ENCODE peak calls at places on chromosomes 11 and 22, in six cellular contexts. One of them, this sample, is unnamed.

GRCh38 chr11:82960779-82961143 is 59.2 kb downstream of the DDIAS start:
- DNase-seq in pancreas: no peak
- DNase-seq in H7: no peak
- DNase-seq in heart right ventricle: no peak
- DNase-seq in stimulated activated CD8-positive, alpha-beta memory T cell treated with anti-CD3 and anti-CD28 coated beads, Interleukin-4, amount 100 ng/mL, for 24 hours: no peak
- DNase-seq in nephron progenitor cell: no peak
- DNase-seq in this sample: no peak

GRCh38 chr11:88464528-88464927 is 127.0 kb upstream of the CTSC start:
- DNase-seq in stimulated activated CD8-positive, alpha-beta memory T cell treated with anti-CD3 and anti-CD28 coated beads, Interleukin-4, amount 100 ng/mL, for 24 hours: no peak
- DNase-seq in H7: no peak
- DNase-seq in nephron progenitor cell: no peak
- DNase-seq in heart right ventricle: no peak
- DNase-seq in pancreas: no peak
- DNase-seq in this sample: no peak

GRCh38 chr11:113507341-113507740 is 32.1 kb upstream of the DRD2 start:
- DNase-seq in pancreas: no peak
- DNase-seq in stimulated activated CD8-positive, alpha-beta memory T cell treated with anti-CD3 and anti-CD28 coated beads, Interleukin-4, amount 100 ng/mL, for 24 hours: no peak
- DNase-seq in H7: no peak
- DNase-seq in nephron progenitor cell: no peak
- DNase-seq in heart right ventricle: no peak
- DNase-seq in this sample: no peak

GRCh38 chr11:121452609-121453150 is at the start of gene SORL1-AS1:
- DNase-seq in pancreas: no peak
- DNase-seq in stimulated activated CD8-positive, alpha-beta memory T cell treated with anti-CD3 and anti-CD28 coated beads, Interleukin-4, amount 100 ng/mL, for 24 hours: no peak
- DNase-seq in nephron progenitor cell: no peak
- DNase-seq in H7: no peak
- DNase-seq in heart right ventricle: no peak
- DNase-seq in this sample: no peak

GRCh38 chr11:19244084-19244483 is 3.3 kb upstream of the E2F8 start:
- DNase-seq in heart right ventricle: no peak
- DNase-seq in pancreas: no peak
- DNase-seq in nephron progenitor cell: no peak
- DNase-seq in stimulated activated CD8-positive, alpha-beta memory T cell treated with anti-CD3 and anti-CD28 coated beads, Interleukin-4, amount 100 ng/mL, for 24 hours: no peak
- DNase-seq in H7: no peak
- DNase-seq in this sample: no peak

GRCh38 chr22:22731374-22731676 is 86.9 kb downstream of the GGTLC2 start:
- DNase-seq in stimulated activated CD8-positive, alpha-beta memory T cell treated with anti-CD3 and anti-CD28 coated beads, Interleukin-4, amount 100 ng/mL, for 24 hours: no peak
- DNase-seq in nephron progenitor cell: no peak
- DNase-seq in heart right ventricle: no peak
- DNase-seq in H7: no peak
- DNase-seq in pancreas: no peak
- DNase-seq in this sample: no peak

GRCh38 chr11:99199336-99199735 is 178.6 kb downstream of the CNTN5 start:
- DNase-seq in stimulated activated CD8-positive, alpha-beta memory T cell treated with anti-CD3 and anti-CD28 coated beads, Interleukin-4, amount 100 ng/mL, for 24 hours: no peak
- DNase-seq in heart right ventricle: no peak
- DNase-seq in H7: no peak
- DNase-seq in pancreas: no peak
- DNase-seq in nephron progenitor cell: no peak
- DNase-seq in this sample: no peak

GRCh38 chr11:123519797-123520193 is 89.7 kb downstream of the GRAMD1B start:
- DNase-seq in H7: no peak
- DNase-seq in heart right ventricle: no peak
- DNase-seq in stimulated activated CD8-positive, alpha-beta memory T cell treated with anti-CD3 and anti-CD28 coated beads, Interleukin-4, amount 100 ng/mL, for 24 hours: no peak
- DNase-seq in nephron progenitor cell: peak
- DNase-seq in pancreas: no peak
- DNase-seq in this sample: no peak

GRCh38 chr11:20388096-20389055 is 860 bp downstream of the PRMT3 start:
- DNase-seq in H7: peak
- DNase-seq in heart right ventricle: peak
- DNase-seq in pancreas: no peak
- DNase-seq in stimulated activated CD8-positive, alpha-beta memory T cell treated with anti-CD3 and anti-CD28 coated beads, Interleukin-4, amount 100 ng/mL, for 24 hours: no peak
- DNase-seq in nephron progenitor cell: no peak
- DNase-seq in this sample: peak

GRCh38 chr22:49072996-49073645 is 754.6 kb downstream of the BRD1 start:
- DNase-seq in nephron progenitor cell: no peak
- DNase-seq in stimulated activated CD8-positive, alpha-beta memory T cell treated with anti-CD3 and anti-CD28 coated beads, Interleukin-4, amount 100 ng/mL, for 24 hours: no peak
- DNase-seq in H7: no peak
- DNase-seq in pancreas: peak
- DNase-seq in heart right ventricle: no peak
- DNase-seq in this sample: no peak

GRCh38 chr11:65503923-65504670 is 5.3 kb downstream of the MALAT1 start:
- DNase-seq in H7: no peak
- DNase-seq in heart right ventricle: no peak
- DNase-seq in pancreas: no peak
- DNase-seq in nephron progenitor cell: no peak
- DNase-seq in stimulated activated CD8-positive, alpha-beta memory T cell treated with anti-CD3 and anti-CD28 coated beads, Interleukin-4, amount 100 ng/mL, for 24 hours: no peak
- DNase-seq in this sample: no peak

GRCh38 chr22:30541979-30542810 is 4.3 kb downstream of the SEC14L6 start:
- DNase-seq in pancreas: peak
- DNase-seq in stimulated activated CD8-positive, alpha-beta memory T cell treated with anti-CD3 and anti-CD28 coated beads, Interleukin-4, amount 100 ng/mL, for 24 hours: no peak
- DNase-seq in heart right ventricle: no peak
- DNase-seq in nephron progenitor cell: peak
- DNase-seq in H7: peak
- DNase-seq in this sample: no peak

GRCh38 chr11:22807391-22807790 is 22.2 kb downstream of the SVIP start:
- DNase-seq in nephron progenitor cell: no peak
- DNase-seq in stimulated activated CD8-positive, alpha-beta memory T cell treated with anti-CD3 and anti-CD28 coated beads, Interleukin-4, amount 100 ng/mL, for 24 hours: no peak
- DNase-seq in heart right ventricle: no peak
- DNase-seq in pancreas: no peak
- DNase-seq in H7: no peak
- DNase-seq in this sample: no peak

GRCh38 chr22:19898831-19899567 is 42.6 kb upstream of the COMT start:
- DNase-seq in H7: no peak
- DNase-seq in heart right ventricle: no peak
- DNase-seq in stimulated activated CD8-positive, alpha-beta memory T cell treated with anti-CD3 and anti-CD28 coated beads, Interleukin-4, amount 100 ng/mL, for 24 hours: no peak
- DNase-seq in pancreas: no peak
- DNase-seq in nephron progenitor cell: no peak
- DNase-seq in this sample: no peak